ENCODE peak calls at places on chromosomes 11 and 22, in eight cellular contexts. E, J, W, N, M, X, D and H are unnamed samples.
A peak's percentile ranks its signal among the peaks of the same experiment; 100 is the strongest.

GRCh38 chr22:21974058-21974649 is 8.4 kb downstream of the TOP3B start:
- DNase-seq in E (no peak), J (no peak), W (no peak), N (no peak), M (no peak), X (no peak), D (no peak), H (no peak)

GRCh38 chr11:117506856-117507425 is 179.3 kb downstream of the CEP164 start:
- DNase-seq in E (no peak), J (peak; percentile 83), W (no peak), N (no peak), M (no peak), X (no peak), D (no peak), H (no peak)

GRCh38 chr22:27086728-27087450 is 429.5 kb downstream of the MIAT start:
- DNase-seq in E (no peak), J (no peak), W (no peak), N (peak; percentile 22), M (no peak), X (no peak), D (no peak), H (no peak)

GRCh38 chr11:107250017-107250416 is 207.6 kb downstream of the CWF19L2 start:
- DNase-seq in E (no peak), J (no peak), W (no peak), N (peak; percentile 45), M (no peak), X (no peak), D (no peak), H (no peak)

GRCh38 chr11:95512682-95513081 is 276.9 kb downstream of the FAM76B start:
- DNase-seq in E (no peak), J (no peak), W (peak; percentile 14), N (no peak), M (no peak), X (no peak), D (no peak), H (no peak)

GRCh38 chr11:34331329-34331728 is 26.5 kb downstream of the ABTB2 start:
- DNase-seq in E (no peak), J (no peak), W (no peak), N (no peak), M (no peak), X (no peak), D (no peak), H (no peak)

GRCh38 chr11:96794152-96794551 is 404.3 kb downstream of the JRKL start:
- DNase-seq in E (no peak), J (no peak), W (no peak), N (peak; percentile 56), M (no peak), X (no peak), D (no peak), H (no peak)

GRCh38 chr11:7575841-7576451 is 62.1 kb downstream of the PPFIBP2 start:
- DNase-seq in E (no peak), J (peak; percentile 18), W (peak; percentile 26), N (no peak), M (no peak), X (no peak), D (no peak), H (peak; percentile 51)

GRCh38 chr11:31798057-31799035 is 12.8 kb downstream of the PAX6 start:
- DNase-seq in E (no peak), J (peak; percentile 67), W (no peak), N (peak; percentile 92), M (no peak), X (no peak), D (no peak), H (peak; percentile 35)

GRCh38 chr11:62054484-62055121 is 69.2 kb upstream of the INCENP start:
- DNase-seq in E (peak; percentile 87), J (no peak), W (peak; percentile 78), N (peak; percentile 45), M (no peak), X (no peak), D (peak; percentile 38), H (peak; percentile 23)

GRCh38 chr11:68584991-68585524 is 99.3 kb upstream of the GAL start:
- DNase-seq in E (no peak), J (no peak), W (no peak), N (no peak), M (no peak), X (no peak), D (no peak), H (no peak)

GRCh38 chr11:120034176-120034575 is 103.7 kb downstream of the TRIM29 start:
- DNase-seq in E (no peak), J (no peak), W (no peak), N (no peak), M (no peak), X (no peak), D (no peak), H (no peak)

GRCh38 chr11:7573558-7574296 is 59.9 kb downstream of the PPFIBP2 start:
- DNase-seq in E (no peak), J (no peak), W (peak; percentile 92), N (peak; percentile 67), M (peak; percentile 36), X (no peak), D (no peak), H (no peak)

GRCh38 chr22:50452649-50453048 is 22.2 kb downstream of the SBF1 start:
- DNase-seq in E (no peak), J (no peak), W (no peak), N (no peak), M (no peak), X (no peak), D (no peak), H (no peak)

GRCh38 chr11:9139628-9140357 is 48.4 kb upstream of the SCUBE2 start:
- DNase-seq in E (no peak), J (no peak), W (no peak), N (no peak), M (no peak), X (no peak), D (peak; percentile 24), H (no peak)

GRCh38 chr11:44833869-44834452 is 107.2 kb downstream of the TSPAN18 start:
- DNase-seq in E (no peak), J (peak; percentile 45), W (no peak), N (peak; percentile 65), M (no peak), X (no peak), D (no peak), H (no peak)

GRCh38 chr22:20765938-20766337 is 8.0 kb upstream of the SERPIND1 start:
- DNase-seq in E (no peak), J (no peak), W (no peak), N (no peak), M (no peak), X (no peak), D (no peak), H (no peak)

GRCh38 chr22:29266564-29267461 is 968 bp downstream of the RHBDD3 start:
- DNase-seq in E (no peak), J (peak; percentile 49), W (no peak), N (peak; percentile 17), M (no peak), X (no peak), D (no peak), H (no peak)

GRCh38 chr11:19320764-19321163 is 80.0 kb upstream of the E2F8 start:
- DNase-seq in E (no peak), J (no peak), W (no peak), N (no peak), M (no peak), X (no peak), D (no peak), H (no peak)

DNA sequence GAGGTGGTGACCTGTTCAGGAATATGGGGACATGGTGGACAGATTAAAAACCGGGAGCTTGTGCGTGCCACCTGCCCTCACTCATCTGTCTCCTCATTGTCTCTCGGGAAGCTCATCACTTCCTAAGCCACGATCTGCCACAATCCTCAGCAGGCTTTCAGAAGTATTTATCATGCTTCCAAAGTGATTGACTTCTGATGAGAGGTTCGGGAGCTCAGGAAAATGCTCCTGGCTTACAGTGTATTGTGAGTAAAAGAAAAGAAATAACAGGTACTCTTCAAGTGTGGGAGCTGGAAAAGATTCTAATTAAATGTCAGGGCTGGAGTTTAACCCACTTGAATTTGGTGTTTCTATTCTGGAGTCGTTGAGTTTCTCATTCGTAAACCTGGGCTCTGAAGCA is 91.9 kb upstream of the DRD2 start:
- DNase-seq in E (no peak), J (no peak), W (no peak), N (no peak), M (no peak), X (no peak), D (no peak), H (no peak)
- H3K27ac ChIP-seq in E (no peak overlapping the region), J (no peak overlapping the region), W (no peak overlapping the region), N (no peak overlapping the region), M (no peak overlapping the region), X (no peak overlapping the region), D (no peak overlapping the region), H (no peak overlapping the region)

GRCh38 chr11:134273317-134273712 is 2.9 kb upstream of the GLB1L3 start:
- DNase-seq in E (no peak), J (no peak), W (no peak), N (no peak), M (no peak), X (no peak), D (no peak), H (no peak)
- H3K27me3 ChIP-seq in E (no peaks in the 10 kb centered on the region), J (peaks cover 53% of the 10 kb centered on the region), W (peaks cover 50% of the 10 kb centered on the region), N (no peaks in the 10 kb centered on the region), M (peaks cover 77% of the 10 kb centered on the region), X (peaks cover 25% of the 10 kb centered on the region), D (peaks cover 44% of the 10 kb centered on the region), H (peaks cover 54% of the 10 kb centered on the region)

GRCh38 chr11:70536051-70536877 is 137.9 kb downstream of the CTTN start:
- DNase-seq in E (no peak), J (peak; percentile 11), W (no peak), N (no peak), M (no peak), X (no peak), D (no peak), H (no peak)

GRCh38 chr11:70540196-70540595 is 141.9 kb downstream of the CTTN start:
- DNase-seq in E (no peak), J (no peak), W (no peak), N (no peak), M (no peak), X (no peak), D (no peak), H (no peak)

GRCh38 chr11:70539360-70540095 is 141.2 kb downstream of the CTTN start:
- DNase-seq in E (no peak), J (peak; percentile 43), W (no peak), N (no peak), M (no peak), X (no peak), D (no peak), H (no peak)

GRCh38 chr11:70538641-70539359 is 140.5 kb downstream of the CTTN start:
- DNase-seq in E (no peak), J (peak; percentile 23), W (no peak), N (no peak), M (no peak), X (no peak), D (no peak), H (no peak)

GRCh38 chr11:70537576-70538571 is 139.5 kb downstream of the CTTN start:
- DNase-seq in E (no peak), J (peak; percentile 44), W (no peak), N (no peak), M (no peak), X (no peak), D (no peak), H (no peak)
- TF ChIP-seq REST in E (no peak), J (no peak), W (no peak), N (no peak), M (no peak), X (no peak), D (no peak), H (no peak)

DNA sequence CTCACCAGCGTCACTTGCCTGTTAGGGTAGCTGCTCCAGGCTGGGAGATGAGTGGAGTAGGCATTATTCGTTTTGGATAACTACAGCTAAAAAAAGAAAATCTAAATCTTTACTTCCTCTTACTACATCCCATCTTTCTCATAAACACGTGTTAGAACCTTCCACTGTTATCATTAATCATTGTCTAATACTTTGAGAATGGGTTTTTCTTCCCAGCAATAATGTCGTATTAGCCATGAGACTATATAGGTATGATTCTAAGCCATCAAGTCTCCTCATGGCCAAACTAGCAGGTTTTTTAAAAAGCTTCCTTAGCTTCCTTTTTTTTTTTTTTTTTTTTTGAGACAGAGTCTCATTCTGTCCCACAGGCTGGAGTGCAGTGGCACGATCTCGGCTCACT is 3.9 kb upstream of the TEF start:
- DNase-seq in E (no peak), J (no peak), W (no peak), N (no peak), M (no peak), X (no peak), D (no peak), H (no peak)
- H3K27ac ChIP-seq in E (no peak overlapping the region), J (no peak overlapping the region), W (no peak overlapping the region), N (no peak overlapping the region), M (no peak overlapping the region), X (no peak overlapping the region), D (no peak overlapping the region), H (no peak overlapping the region)